ENCODE peak calls at places on chromosome 5, in six cellular contexts. V is keratinocyte, G is left ventricle myocardium inferior, O is OCI-LY7, Y is neural progenitor cell, D is mammary epithelial cell. E is an unnamed sample.
A peak's percentile ranks its signal among the peaks of the same experiment; 100 is the strongest.

GRCh38 chr5:139371482-139372435 is 11.3 kb downstream of the SLC23A1 start:
- DNase-seq in G (no peak), V (no peak), Y (no peak), D (no peak), O (no peak), E (no peak)

GRCh38 chr5:98109561-98110006 is 663.9 kb upstream of the RGMB start:
- DNase-seq in V (no peak), O (no peak), Y (no peak), G (no peak), D (peak; percentile 72), E (peak; percentile 50)

GRCh38 chr5:62211405-62211804 is 94.6 kb upstream of the KIF2A start:
- DNase-seq in Y (no peak), D (no peak), V (no peak), O (no peak), G (no peak), E (no peak)

GRCh38 chr5:74536658-74537057 is 103.9 kb downstream of the ENC1 start:
- DNase-seq in Y (no peak), V (no peak), D (no peak), G (no peak), O (no peak), E (no peak)

GRCh38 chr5:79133121-79133656 is 21.6 kb downstream of the BHMT start:
- DNase-seq in D (peak; percentile 13), Y (peak; percentile 52), G (no peak), V (no peak), O (peak; percentile 74), E (peak; percentile 31)

GRCh38 chr5:10036136-10036535 is 213.6 kb downstream of the ATPSCKMT start:
- DNase-seq in V (no peak), O (no peak), D (peak; percentile 68), Y (no peak), G (no peak), E (no peak)

GRCh38 chr5:58452566-58453258 is 7.2 kb downstream of the PLK2 start:
- DNase-seq in D (no peak), O (no peak), V (no peak), G (no peak), Y (no peak), E (no peak)

GRCh38 chr5:56612759-56613158 is 202.6 kb upstream of the MAP3K1 start:
- DNase-seq in V (no peak), O (no peak), G (no peak), Y (no peak), D (no peak), E (no peak)

GRCh38 chr5:140806834-140807775 is at the start of gene PCDHA4:
- DNase-seq in O (no peak), V (no peak), Y (peak; percentile 84), D (peak; percentile 42), G (no peak), E (no peak)

GRCh38 chr5:169295241-169295747 is 5.6 kb downstream of the SLIT3 start:
- DNase-seq in V (no peak), Y (no peak), O (no peak), G (no peak), D (no peak), E (no peak)

GRCh38 chr5:127766556-127767335 is 63.6 kb downstream of the CCDC192 start:
- DNase-seq in Y (no peak), V (no peak), G (no peak), D (no peak), O (no peak), E (no peak)

GRCh38 chr5:66757219-66757833 is 161.1 kb downstream of the MAST4 start:
- DNase-seq in V (no peak), G (no peak), D (peak; percentile 34), O (peak; percentile 63), Y (peak; percentile 64), E (peak; percentile 11)

GRCh38 chr5:138488481-138488945 is 23.2 kb downstream of the EGR1 start:
- DNase-seq in V (no peak), D (peak; percentile 86), G (no peak), O (no peak), Y (no peak), E (no peak)

GRCh38 chr5:73693573-73694061 is 67.6 kb downstream of the ARHGEF28 start:
- DNase-seq in O (peak; percentile 2), D (no peak), V (no peak), Y (peak; percentile 8), G (no peak), E (no peak)

GRCh38 chr5:151214614-151215545 is 9.0 kb downstream of the CCDC69 start:
- DNase-seq in G (no peak), Y (no peak), D (no peak), O (peak; percentile 100), V (no peak), E (no peak)

GRCh38 chr5:178577376-178577839 is 12.8 kb downstream of the COL23A1 start:
- DNase-seq in V (no peak), G (no peak), O (no peak), D (no peak), Y (peak; percentile 67), E (no peak)

GRCh38 chr5:67156976-67157583 is 39.5 kb downstream of the CD180 start:
- DNase-seq in Y (peak; percentile 49), O (peak; percentile 68), D (peak; percentile 35), G (no peak), V (no peak), E (no peak)

GRCh38 chr5:56465757-56466127 is 232.6 kb upstream of the ANKRD55 start:
- DNase-seq in G (no peak), Y (no peak), O (no peak), V (no peak), D (no peak), E (no peak)

GRCh38 chr5:59188415-59189225 is 605.7 kb downstream of the RAB3C start:
- DNase-seq in Y (peak; percentile 88), D (peak; percentile 40), O (peak; percentile 65), G (peak; percentile 67), V (peak; percentile 28), E (no peak)

DNA sequence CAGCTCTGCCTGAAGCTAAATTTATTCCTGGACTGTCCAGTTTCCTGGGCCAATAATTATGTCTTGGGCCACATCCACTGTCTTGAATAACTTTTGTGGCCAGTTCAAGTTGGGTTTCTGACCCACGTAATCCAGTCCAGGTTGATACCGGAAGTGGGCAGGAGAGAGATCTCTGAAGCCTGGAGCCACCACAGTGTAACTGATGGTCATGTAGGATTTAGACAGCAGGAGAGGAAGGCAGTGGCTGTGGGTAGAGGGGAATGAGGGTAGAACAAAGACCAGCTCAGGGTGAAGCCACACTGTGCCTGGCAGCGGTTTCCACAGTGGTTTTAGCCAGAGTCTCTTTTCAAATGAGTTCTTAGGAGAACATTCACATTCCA is 30.2 kb downstream of the SH3PXD2B start:
- DNase-seq in O (no peak), V (no peak), D (no peak), Y (no peak), G (no peak), E (no peak)
- TF ChIP-seq CTCF in O (no peak), V (no peak), D (no peak), Y (no peak), G (no peak), E (no peak)

DNA sequence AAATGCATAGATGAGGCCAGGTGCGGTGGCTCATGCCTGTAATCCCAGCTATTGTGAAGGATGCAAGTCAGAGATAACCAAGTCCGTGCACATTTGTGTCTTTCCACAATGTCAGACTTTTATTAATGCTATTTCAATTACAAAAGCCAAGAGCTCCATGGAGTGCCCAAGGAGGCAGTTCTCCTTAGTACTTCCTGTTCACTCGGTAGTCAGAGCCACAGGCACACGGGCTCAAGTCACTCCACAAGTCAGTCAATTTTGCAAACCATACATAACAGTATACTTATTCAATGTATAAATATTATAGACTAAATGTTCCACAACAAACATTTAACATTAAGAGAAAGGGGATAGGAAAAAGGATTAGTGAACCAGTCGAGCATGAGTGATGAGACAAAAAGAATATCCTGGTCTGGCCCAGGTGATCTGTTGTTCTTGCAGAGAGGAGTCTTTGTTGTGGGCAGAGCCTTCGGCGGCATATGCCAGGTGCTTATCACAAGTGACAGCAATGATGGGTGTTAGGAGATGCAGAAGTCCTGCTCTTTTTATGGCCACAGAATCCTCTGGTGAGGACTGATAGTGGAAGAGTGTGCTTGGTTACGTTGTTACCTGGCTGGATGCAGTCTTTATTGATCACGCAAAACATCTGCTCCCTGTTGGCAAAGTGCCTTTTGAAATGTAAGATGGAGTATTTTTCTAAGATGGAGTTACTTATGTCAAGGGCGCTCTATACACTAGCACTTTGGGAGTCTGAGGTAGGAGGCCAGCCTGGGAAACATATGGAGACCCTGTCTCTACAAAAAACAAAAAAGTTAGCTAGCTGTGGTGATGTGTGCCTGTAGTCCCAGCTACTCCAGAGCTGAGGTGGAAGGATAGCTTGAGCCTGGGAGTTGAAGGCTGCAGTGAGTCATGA is 167.0 kb upstream of the FBXL17 start:
- DNase-seq in D (no peak), O (no peak), G (no peak), V (no peak), Y (no peak), E (no peak)
- H3K4me3 ChIP-seq in D (no peak overlapping the region), O (no peak overlapping the region), G (no peak overlapping the region), V (no peak overlapping the region), Y (no peak overlapping the region), E (no peak overlapping the region)

DNA sequence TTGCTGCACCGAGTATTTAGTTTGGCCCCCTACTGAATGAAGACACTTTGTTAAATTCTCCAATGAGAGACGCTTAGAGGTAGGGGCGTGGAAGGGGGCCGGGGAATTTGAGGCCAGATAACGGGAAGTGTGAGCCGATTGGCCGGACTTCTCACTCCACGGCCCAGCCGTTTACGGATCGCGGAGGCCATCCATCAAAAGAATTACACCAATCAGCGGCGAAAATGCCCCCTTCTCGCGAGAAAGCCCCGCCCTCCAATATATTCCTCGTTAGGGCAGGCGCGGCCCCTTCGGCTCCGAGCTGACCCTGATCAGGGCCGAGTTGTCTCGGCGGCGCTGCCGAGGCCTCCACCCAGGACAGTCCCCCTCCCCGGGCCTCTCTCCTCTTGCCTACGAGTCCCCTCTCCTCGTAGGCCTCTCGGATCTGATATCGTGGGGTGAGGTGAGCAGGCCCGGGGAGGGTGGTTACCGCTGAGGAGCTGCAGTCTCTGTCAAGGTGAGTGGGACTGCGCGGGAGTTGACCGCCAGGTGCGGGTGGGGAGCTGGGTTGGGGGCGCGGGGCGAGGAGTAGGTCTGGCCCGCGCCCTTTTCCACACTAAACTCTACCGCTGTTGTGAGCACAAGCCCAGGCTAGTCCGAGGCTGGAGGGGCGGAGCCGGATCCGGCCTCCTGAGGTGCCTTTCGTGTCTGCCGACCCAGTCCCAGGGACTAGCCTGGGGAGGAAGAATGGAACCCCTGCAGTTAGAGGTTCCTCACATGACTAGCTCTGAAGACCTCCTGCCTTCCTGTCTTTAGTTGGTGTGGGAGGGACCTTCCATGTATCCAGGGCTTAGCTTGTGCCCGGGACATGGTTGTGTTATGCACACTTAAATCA is at the start of gene CCNG1:
- DNase-seq in G (peak; percentile 95), O (peak; percentile 97), Y (peak; percentile 99), V (peak; percentile 26), D (peak; percentile 95), E (peak; percentile 86)
- TF ChIP-seq CTCF in G (peak; percentile 17), O (no peak), Y (no peak), V (no peak), D (no peak), E (no peak)

DNA sequence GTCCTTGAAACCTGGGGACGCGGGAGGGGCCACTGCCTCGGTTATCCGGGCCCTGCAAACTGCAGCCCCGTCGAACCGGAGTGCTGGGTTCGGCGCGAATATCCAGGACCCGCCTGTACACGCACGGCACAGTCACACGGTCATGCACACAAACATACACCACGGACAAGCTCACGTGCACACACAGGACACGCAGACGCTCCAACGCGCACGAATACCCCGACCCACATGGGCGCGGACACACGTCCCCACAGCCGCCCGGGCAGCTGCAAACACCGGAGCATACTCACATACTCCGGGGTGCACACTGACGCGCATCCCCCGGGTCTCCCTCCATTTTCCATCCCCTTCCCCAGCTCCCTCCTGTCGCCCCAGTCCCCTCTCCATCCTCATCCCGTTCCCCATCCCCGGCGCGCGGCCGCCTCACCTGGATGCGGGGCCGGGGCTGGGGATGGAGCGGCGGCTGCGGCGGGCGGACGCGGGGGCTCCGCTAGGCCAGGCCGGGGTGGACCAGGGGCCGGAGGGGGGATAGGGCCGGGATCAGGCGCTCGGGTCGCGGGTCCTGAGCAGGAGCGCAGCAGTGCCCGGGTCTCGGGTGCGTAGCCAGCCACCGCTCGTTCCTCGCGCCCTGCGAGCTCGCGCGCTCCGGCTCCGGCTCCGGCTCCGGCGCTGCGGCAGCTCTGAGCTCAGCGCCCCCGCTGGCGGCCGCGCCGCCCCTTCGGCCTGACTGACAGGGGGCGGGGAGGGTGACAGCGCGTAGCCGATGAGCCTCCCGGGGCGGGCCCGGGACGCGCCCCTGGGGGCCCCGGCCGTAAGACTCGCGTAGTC is at the start of the genes EIF4E1B and SNCB:
- DNase-seq in V (no peak), O (peak; percentile 84), D (peak; percentile 51), G (no peak), Y (peak; percentile 87), E (no peak)
- H3K4me3 ChIP-seq in V (peak within 1 kb of the TSS; percentile 55), O (peak within 1 kb of the TSS; percentile 72), D (no peak within 1 kb of the TSS), G (peak within 1 kb of the TSS; percentile 62), Y (peak within 1 kb of the TSS; percentile 54), E (peak within 1 kb of the TSS; percentile 30)